ENCODE peak calls at places on chromosomes 4 and X, in eight cellular contexts. F is activated CD4-positive, alpha-beta T cell treated with anti-CD3 and anti-CD28 coated beads, Interleukin-2, amount 10 ng/mL, durations not matched to agents 7 days and 5 days; H is AG10803; O is NCI-H748 treated with DMSO at 0.1 percent for 48 hours; Z is stimulated activated CD8-positive, alpha-beta memory T cell treated with anti-CD3 and anti-CD28 coated beads, Interleukin-4, amount 100 ng/mL, for 24 hours; C is substantia nigra; J is fibroblast of villous mesenchyme; R is HEK293T. W is an unnamed sample.

GRCh38 chr4:172786039-172786792 is 382.4 kb upstream of the GALNT7 start:
- DNase-seq in Z (no peak), H (no peak), F (no peak), C (no peak), O (no peak), J (no peak), R (no peak), W (peak)

GRCh38 chrX:17656035-17656418 is 81.3 kb upstream of the SCML1 start:
- DNase-seq in O (no peak), R (no peak), J (no peak), Z (no peak), H (peak), F (no peak), C (no peak), W (no peak)

GRCh38 chrX:53282313-53282712 is 929 bp upstream of the IQSEC2 start:
- DNase-seq in Z (no peak), R (no peak), C (no peak), F (no peak), O (no peak), J (no peak), H (no peak), W (no peak)

GRCh38 chrX:47798861-47799260 is 37.8 kb upstream of the ZNF81 start:
- DNase-seq in C (no peak), J (no peak), O (no peak), Z (no peak), R (no peak), F (no peak), H (no peak), W (no peak)

GRCh38 chrX:40644821-40645358 is 2.5 kb downstream of the CXorf38 start:
- DNase-seq in F (peak), R (no peak), H (peak), J (peak), O (no peak), Z (no peak), C (peak), W (peak)

GRCh38 chrX:141455103-141455502 is 129.4 kb downstream of the SPANXA1 start:
- DNase-seq in C (no peak), J (no peak), O (no peak), Z (no peak), H (no peak), R (no peak), F (no peak), W (no peak)

GRCh38 chrX:4936315-4936714 is 1222.9 kb upstream of the PRKX start:
- DNase-seq in J (no peak), R (no peak), H (no peak), O (no peak), F (no peak), Z (no peak), C (no peak), W (peak)

GRCh38 chrX:111088628-111089027 is 7.4 kb upstream of the PAK3 start:
- DNase-seq in R (no peak), O (no peak), C (no peak), Z (no peak), H (no peak), J (no peak), F (no peak), W (no peak)

GRCh38 chrX:22135994-22136684 is 104.0 kb downstream of the PHEX start:
- DNase-seq in J (peak), C (no peak), F (peak), O (peak), H (peak), R (peak), Z (no peak), W (no peak)

GRCh38 chr4:41209187-41209586 is 5.2 kb downstream of the APBB2 start:
- DNase-seq in H (peak), R (peak), O (no peak), J (no peak), Z (no peak), C (no peak), F (no peak), W (no peak)

GRCh38 chr4:6008092-6008551 is 10.1 kb downstream of the C4orf50 start:
- DNase-seq in R (peak), C (no peak), Z (no peak), F (no peak), J (no peak), O (no peak), H (no peak), W (no peak)

GRCh38 chr4:19694829-19695228 is 556.9 kb upstream of the SLIT2 start:
- DNase-seq in Z (no peak), J (no peak), O (no peak), F (no peak), H (no peak), R (no peak), C (no peak), W (peak)

GRCh38 chrX:13008189-13008533 is 33.3 kb downstream of the TMSB4X start:
- DNase-seq in F (no peak), H (no peak), R (no peak), C (no peak), Z (no peak), O (no peak), J (peak), W (peak)

GRCh38 chrX:19981987-19982386 is 8.9 kb downstream of the BCLAF3 start:
- DNase-seq in R (no peak), H (no peak), F (no peak), O (no peak), Z (no peak), J (no peak), C (no peak), W (no peak)

GRCh38 chrX:49226946-49227345 is 6.2 kb downstream of the CACNA1F start:
- DNase-seq in F (no peak), J (no peak), O (no peak), C (no peak), R (no peak), Z (no peak), H (no peak), W (no peak)

GRCh38 chr4:169410839-169411770 is 140.3 kb upstream of the SH3RF1 start:
- DNase-seq in O (no peak), C (no peak), R (no peak), Z (peak), J (peak), F (peak), H (peak), W (peak)

GRCh38 chrX:14032383-14032782 is 2.7 kb upstream of the GEMIN8 start:
- DNase-seq in J (peak), R (peak), O (peak), F (peak), C (peak), H (peak), Z (peak), W (peak)

GRCh38 chrX:39204945-39205344 is 403.7 kb downstream of the MID1IP1 start:
- DNase-seq in C (no peak), H (no peak), R (no peak), F (no peak), O (no peak), J (no peak), Z (no peak), W (no peak)

GRCh38 chr4:11889099-11889498 is 460.4 kb upstream of the HS3ST1 start:
- DNase-seq in R (no peak), Z (no peak), F (no peak), C (no peak), H (no peak), O (no peak), J (no peak), W (no peak)

GRCh38 chr4:153249199-153250154 is 45.2 kb downstream of the TRIM2 start:
- DNase-seq in F (peak), C (peak), H (peak), J (peak), R (peak), O (peak), Z (peak), W (peak)

GRCh38 chr4:149836546-149836945 is 20.9 kb upstream of the IQCM start:
- DNase-seq in Z (no peak), C (no peak), J (peak), F (no peak), R (no peak), H (peak), O (no peak), W (no peak)

GRCh38 chr4:52718123-52718522 is 33.1 kb downstream of the ERVMER34-1 start:
- DNase-seq in F (no peak), J (peak), H (no peak), O (no peak), C (no peak), Z (no peak), R (no peak), W (peak)

GRCh38 chrX:129831486-129831885 is 12.2 kb downstream of the ZDHHC9 start:
- DNase-seq in O (peak), C (peak), R (no peak), Z (no peak), H (no peak), J (no peak), F (no peak), W (no peak)

GRCh38 chrX:111133389-111133788 is 37.4 kb downstream of the PAK3 start:
- DNase-seq in R (no peak), O (no peak), C (no peak), Z (no peak), J (peak), H (peak), F (no peak), W (no peak)

GRCh38 chrX:56793112-56793430 is 64.0 kb downstream of the NBDY start:
- DNase-seq in R (no peak), F (no peak), Z (no peak), C (no peak), H (no peak), O (no peak), J (no peak), W (no peak)

W was measured in MV-4-11.